ENCODE peak calls at places on chromosomes 7 and 10, in six cellular contexts. C is activated CD8-positive, alpha-beta memory T cell treated with anti-CD3 and anti-CD28 coated beads, Interleukin-2, amount 10 ng/mL, durations not matched to agents 7 days and 5 days; F is activated naive CD4-positive, alpha-beta T cell; K is GM04503; E is stromal cell of bone marrow; P is HEK293T. M is an unnamed sample.

GRCh38 chr7:131218727-131219128 is 108.9 kb upstream of the MKLN1 start:
- DNase-seq in P (no peak), F (no peak), E (no peak), K (no peak), C (no peak), M (peak)

GRCh38 chr10:118238573-118239240 is 103.4 kb downstream of the FAM204A start:
- DNase-seq in F (no peak), K (peak), C (no peak), E (peak), P (no peak), M (no peak)

GRCh38 chr10:79923145-79923544 is 25.8 kb downstream of the SFTPD start:
- DNase-seq in P (no peak), C (no peak), E (no peak), K (no peak), F (no peak), M (no peak)

GRCh38 chr10:119445311-119445934 is 97.1 kb downstream of the RGS10 start:
- DNase-seq in K (no peak), C (peak), E (peak), F (peak), P (peak), M (no peak)

GRCh38 chr10:114520453-114520852 is 116.2 kb upstream of the AFAP1L2 start:
- DNase-seq in F (no peak), C (no peak), E (peak), P (no peak), K (peak), M (no peak)

GRCh38 chr7:97226541-97226940 is 109.0 kb downstream of the SDHAF3 start:
- DNase-seq in K (no peak), C (no peak), P (no peak), E (no peak), F (no peak), M (peak)

GRCh38 chr10:68871731-68872342 is 29.3 kb upstream of the DDX50 start:
- DNase-seq in K (peak), C (no peak), P (peak), F (no peak), E (peak), M (no peak)

GRCh38 chr7:11355571-11355970 is 381.9 kb downstream of the PHF14 start:
- DNase-seq in K (no peak), C (no peak), P (no peak), F (no peak), E (no peak), M (no peak)

GRCh38 chr7:133797818-133798485 is 329.2 kb upstream of the LRGUK start:
- DNase-seq in F (no peak), C (no peak), E (no peak), P (no peak), K (no peak), M (no peak)

GRCh38 chr10:129768437-129769355 is 195.4 kb downstream of the EBF3 start:
- DNase-seq in F (no peak), P (no peak), E (no peak), K (no peak), C (peak), M (no peak)

GRCh38 chr7:143245123-143245522 is 18.1 kb upstream of the GSTK1 start:
- DNase-seq in E (peak), K (peak), F (no peak), P (no peak), C (no peak), M (no peak)

GRCh38 chr10:133127291-133128125 is 32.5 kb upstream of the KNDC1 start:
- DNase-seq in C (peak), P (peak), F (no peak), E (no peak), K (no peak), M (no peak)

GRCh38 chr10:24826022-24826421 is 102.3 kb upstream of the ARHGAP21 start:
- DNase-seq in P (no peak), F (no peak), E (peak), C (no peak), K (peak), M (no peak)

GRCh38 chr7:50791921-50792341 is 9.2 kb upstream of the GRB10 start:
- DNase-seq in E (no peak), P (no peak), F (no peak), K (peak), C (no peak), M (no peak)

GRCh38 chr7:130369110-130369711 is 11.1 kb upstream of the CPA1 start:
- DNase-seq in C (no peak), F (no peak), E (no peak), K (no peak), P (no peak), M (no peak)

GRCh38 chr7:135801877-135802276 is 53.3 kb upstream of the FAM180A start:
- DNase-seq in F (no peak), K (no peak), P (no peak), E (no peak), C (no peak), M (no peak)

GRCh38 chr7:35536396-35536826 is 158.5 kb downstream of the HERPUD2 start:
- DNase-seq in F (no peak), C (no peak), E (no peak), K (no peak), P (no peak), M (no peak)

GRCh38 chr10:106661767-106662140 is 502.8 kb downstream of the SORCS1 start:
- DNase-seq in F (no peak), C (no peak), K (no peak), E (no peak), P (no peak), M (no peak)

GRCh38 chr7:108723343-108723957 is 153.8 kb downstream of the DNAJB9 start:
- DNase-seq in C (no peak), F (no peak), P (no peak), E (no peak), K (no peak), M (no peak)

GRCh38 chr10:69681436-69681835 is 51.4 kb downstream of the FAM241B start:
- DNase-seq in E (no peak), F (no peak), C (no peak), P (no peak), K (no peak), M (no peak)

GRCh38 chr7:66557214-66558200 is 71.2 kb upstream of the KCTD7 start:
- DNase-seq in C (peak), P (peak), F (peak), E (no peak), K (no peak), M (no peak)

GRCh38 chr7:77699056-77699455 is 2.8 kb downstream of the RSBN1L start:
- DNase-seq in F (no peak), C (no peak), P (no peak), E (no peak), K (no peak), M (peak)

M was measured in GM12878.